ENCODE peak calls at places on chromosome 4, in four cellular contexts. One of them, this sample, is unnamed.

GRCh38 chr4:72320185-72320948 is 248.7 kb downstream of the ADAMTS3 start:
- DNase-seq in epithelial cell of esophagus: no peak
- DNase-seq in mammary epithelial cell: no peak
- DNase-seq in thoracic aorta: no peak
- DNase-seq in this sample: no peak

GRCh38 chr4:178556796-178557195 is 1114.6 kb upstream of the AGA start:
- DNase-seq in epithelial cell of esophagus: peak
- DNase-seq in mammary epithelial cell: no peak
- DNase-seq in thoracic aorta: no peak
- DNase-seq in this sample: no peak

GRCh38 chr4:41426523-41426922 is 111.4 kb upstream of the LIMCH1 start:
- DNase-seq in epithelial cell of esophagus: no peak
- DNase-seq in mammary epithelial cell: no peak
- DNase-seq in thoracic aorta: no peak
- DNase-seq in this sample: peak

GRCh38 chr4:15291133-15291532 is 136.7 kb upstream of the C1QTNF7 start:
- DNase-seq in epithelial cell of esophagus: peak
- DNase-seq in mammary epithelial cell: peak
- DNase-seq in thoracic aorta: no peak
- DNase-seq in this sample: peak

GRCh38 chr4:38612996-38613395 is 51.0 kb upstream of the KLF3 start:
- DNase-seq in epithelial cell of esophagus: peak
- DNase-seq in mammary epithelial cell: no peak
- DNase-seq in thoracic aorta: no peak
- DNase-seq in this sample: peak

GRCh38 chr4:142656178-142656577 is 189.9 kb downstream of the INPP4B start:
- DNase-seq in epithelial cell of esophagus: peak
- DNase-seq in mammary epithelial cell: peak
- DNase-seq in thoracic aorta: no peak
- DNase-seq in this sample: peak

GRCh38 chr4:113052379-113052951 is 3.0 kb downstream of the ANK2 start:
- DNase-seq in epithelial cell of esophagus: peak
- DNase-seq in mammary epithelial cell: peak
- DNase-seq in thoracic aorta: no peak
- DNase-seq in this sample: peak

GRCh38 chr4:3470244-3471097 is 7.4 kb downstream of the DOK7 start:
- DNase-seq in epithelial cell of esophagus: peak
- DNase-seq in mammary epithelial cell: no peak
- DNase-seq in thoracic aorta: no peak
- DNase-seq in this sample: peak

GRCh38 chr4:173254646-173255045 is 79.5 kb downstream of the HMGB2 start:
- DNase-seq in epithelial cell of esophagus: no peak
- DNase-seq in mammary epithelial cell: no peak
- DNase-seq in thoracic aorta: no peak
- DNase-seq in this sample: no peak

GRCh38 chr4:87949961-87950360 is 25.6 kb upstream of the SPP1 start:
- DNase-seq in epithelial cell of esophagus: peak
- DNase-seq in mammary epithelial cell: peak
- DNase-seq in thoracic aorta: no peak
- DNase-seq in this sample: peak

GRCh38 chr4:113398441-113399143 is 349.1 kb downstream of the ANK2 start:
- DNase-seq in epithelial cell of esophagus: peak
- DNase-seq in mammary epithelial cell: peak
- DNase-seq in thoracic aorta: no peak
- DNase-seq in this sample: no peak

GRCh38 chr4:98522062-98522461 is 136.3 kb downstream of the TSPAN5 start:
- DNase-seq in epithelial cell of esophagus: no peak
- DNase-seq in mammary epithelial cell: no peak
- DNase-seq in thoracic aorta: no peak
- DNase-seq in this sample: no peak

GRCh38 chr4:179196511-179196910 is 1754.3 kb upstream of the AGA start:
- DNase-seq in epithelial cell of esophagus: peak
- DNase-seq in mammary epithelial cell: no peak
- DNase-seq in thoracic aorta: no peak
- DNase-seq in this sample: peak

GRCh38 chr4:10151182-10151581 is 34.6 kb upstream of the WDR1 start:
- DNase-seq in epithelial cell of esophagus: no peak
- DNase-seq in mammary epithelial cell: no peak
- DNase-seq in thoracic aorta: no peak
- DNase-seq in this sample: no peak

GRCh38 chr4:1459664-1460511 is 53.6 kb upstream of the NKX1-1 start:
- DNase-seq in epithelial cell of esophagus: no peak
- DNase-seq in mammary epithelial cell: no peak
- DNase-seq in thoracic aorta: no peak
- DNase-seq in this sample: no peak

GRCh38 chr4:94412019-94413017 is 39.4 kb upstream of the PDLIM5 start:
- DNase-seq in epithelial cell of esophagus: peak
- DNase-seq in mammary epithelial cell: peak
- DNase-seq in thoracic aorta: no peak
- DNase-seq in this sample: peak

GRCh38 chr4:26884486-26884988 is 23.9 kb downstream of the STIM2 start:
- DNase-seq in epithelial cell of esophagus: no peak
- DNase-seq in mammary epithelial cell: no peak
- DNase-seq in thoracic aorta: no peak
- DNase-seq in this sample: no peak

GRCh38 chr4:1381181-1381621 is 25.0 kb downstream of the NKX1-1 start:
- DNase-seq in epithelial cell of esophagus: no peak
- DNase-seq in mammary epithelial cell: no peak
- DNase-seq in thoracic aorta: no peak
- DNase-seq in this sample: no peak

GRCh38 chr4:142917678-142918077 is 71.6 kb upstream of the INPP4B start:
- DNase-seq in epithelial cell of esophagus: no peak
- DNase-seq in mammary epithelial cell: no peak
- DNase-seq in thoracic aorta: no peak
- DNase-seq in this sample: no peak

GRCh38 chr4:173590697-173591096 is 60.7 kb upstream of the HAND2 start:
- DNase-seq in epithelial cell of esophagus: no peak
- DNase-seq in mammary epithelial cell: no peak
- DNase-seq in thoracic aorta: peak
- DNase-seq in this sample: no peak

GRCh38 chr4:152485726-152486276 is 50.1 kb downstream of the FBXW7 start:
- DNase-seq in epithelial cell of esophagus: peak
- DNase-seq in mammary epithelial cell: peak
- DNase-seq in thoracic aorta: no peak
- DNase-seq in this sample: peak

GRCh38 chr4:7485096-7485495 is 50.4 kb upstream of the PSAPL1 start:
- DNase-seq in epithelial cell of esophagus: no peak
- DNase-seq in mammary epithelial cell: no peak
- DNase-seq in thoracic aorta: no peak
- DNase-seq in this sample: no peak

GRCh38 chr4:7478665-7479064 is 43.9 kb upstream of the PSAPL1 start:
- DNase-seq in epithelial cell of esophagus: no peak
- DNase-seq in mammary epithelial cell: no peak
- DNase-seq in thoracic aorta: no peak
- DNase-seq in this sample: no peak

GRCh38 chr4:7477695-7478094 is 43.0 kb upstream of the PSAPL1 start:
- DNase-seq in epithelial cell of esophagus: no peak
- DNase-seq in mammary epithelial cell: no peak
- DNase-seq in thoracic aorta: no peak
- DNase-seq in this sample: no peak

GRCh38 chr4:7480423-7480822 is 45.7 kb upstream of the PSAPL1 start:
- DNase-seq in epithelial cell of esophagus: no peak
- DNase-seq in mammary epithelial cell: no peak
- DNase-seq in thoracic aorta: no peak
- DNase-seq in this sample: no peak

GRCh38 chr4:7481227-7481626 is 46.5 kb upstream of the PSAPL1 start:
- DNase-seq in epithelial cell of esophagus: no peak
- DNase-seq in mammary epithelial cell: no peak
- DNase-seq in thoracic aorta: no peak
- DNase-seq in this sample: no peak
- TF ChIP-seq CTCF in epithelial cell of esophagus: no peak
- TF ChIP-seq CTCF in mammary epithelial cell: no peak
- TF ChIP-seq CTCF in thoracic aorta: no peak
- TF ChIP-seq CTCF in this sample: no peak

GRCh38 chr4:168514249-168514852 is 17.5 kb downstream of the PALLD start:
- DNase-seq in epithelial cell of esophagus: peak
- DNase-seq in mammary epithelial cell: peak
- DNase-seq in thoracic aorta: no peak
- DNase-seq in this sample: peak
- TF ChIP-seq CTCF in epithelial cell of esophagus: peak
- TF ChIP-seq CTCF in mammary epithelial cell: peak
- TF ChIP-seq CTCF in thoracic aorta: peak
- TF ChIP-seq CTCF in this sample: peak

DNA sequence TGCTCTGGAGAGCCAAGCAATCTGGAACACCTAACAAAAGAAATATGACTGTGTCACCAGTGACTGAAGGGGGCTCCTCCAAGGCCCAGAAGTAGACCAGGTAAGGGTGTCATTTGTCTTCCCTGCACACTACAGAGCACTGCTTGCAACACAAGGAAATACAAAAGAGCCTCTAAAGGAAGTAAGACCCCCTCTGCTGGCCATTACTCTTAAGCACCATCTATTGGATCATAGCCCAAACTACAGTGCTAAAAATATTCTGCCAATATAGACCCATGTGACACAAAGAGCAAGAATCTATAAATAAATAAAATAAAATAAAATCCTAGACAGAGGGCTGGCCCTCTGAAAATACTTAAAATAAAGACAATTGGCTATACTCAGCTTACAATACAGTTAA is 528.7 kb downstream of the TMA16 start:
- DNase-seq in epithelial cell of esophagus: no peak
- DNase-seq in mammary epithelial cell: no peak
- DNase-seq in thoracic aorta: no peak
- DNase-seq in this sample: no peak
- TF ChIP-seq CTCF in epithelial cell of esophagus: no peak
- TF ChIP-seq CTCF in mammary epithelial cell: no peak
- TF ChIP-seq CTCF in thoracic aorta: no peak
- TF ChIP-seq CTCF in this sample: no peak

DNA sequence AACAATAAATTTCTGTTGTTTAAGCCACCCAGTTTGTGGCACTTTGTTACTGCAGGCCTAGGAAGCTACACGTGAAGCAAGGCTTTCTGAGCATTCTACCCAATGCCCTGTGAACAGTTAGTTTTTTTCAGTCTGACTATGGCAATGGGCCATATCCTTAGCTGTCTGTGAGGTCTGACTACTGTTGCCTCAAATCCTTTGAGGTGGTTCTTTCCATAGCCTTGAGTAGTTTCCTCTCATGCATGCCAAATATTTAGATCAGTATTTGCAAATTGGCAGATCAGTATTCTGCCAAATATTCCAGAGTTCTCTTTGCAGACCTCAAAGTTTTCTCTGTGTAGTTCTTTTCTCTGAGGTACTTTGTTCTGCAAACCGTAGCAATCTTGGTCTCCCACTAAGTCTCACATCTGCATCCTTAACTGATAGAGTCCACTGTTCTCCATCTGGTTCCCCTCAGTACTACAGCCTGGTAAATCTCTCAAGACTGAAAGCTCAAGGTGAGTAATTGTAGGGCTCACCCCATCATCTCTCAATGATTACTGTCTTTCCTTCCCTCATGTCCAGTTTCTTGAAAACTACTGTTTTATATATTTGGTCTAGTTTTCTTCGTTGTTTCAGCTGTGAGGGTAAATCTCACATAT is 984.9 kb upstream of the INTU start:
- DNase-seq in epithelial cell of esophagus: no peak
- DNase-seq in mammary epithelial cell: no peak
- DNase-seq in thoracic aorta: no peak
- DNase-seq in this sample: no peak
- TF ChIP-seq CTCF in epithelial cell of esophagus: no peak
- TF ChIP-seq CTCF in mammary epithelial cell: no peak
- TF ChIP-seq CTCF in thoracic aorta: no peak
- TF ChIP-seq CTCF in this sample: no peak

GRCh38 chr4:187491421-187491820 is 504.1 kb upstream of the ZFP42 start:
- DNase-seq in epithelial cell of esophagus: peak
- DNase-seq in mammary epithelial cell: no peak
- DNase-seq in thoracic aorta: no peak
- DNase-seq in this sample: no peak

GRCh38 chr4:187493661-187494060 is 501.9 kb upstream of the ZFP42 start:
- DNase-seq in epithelial cell of esophagus: no peak
- DNase-seq in mammary epithelial cell: no peak
- DNase-seq in thoracic aorta: no peak
- DNase-seq in this sample: no peak

GRCh38 chr4:187491959-187492358 is 503.6 kb upstream of the ZFP42 start:
- DNase-seq in epithelial cell of esophagus: peak
- DNase-seq in mammary epithelial cell: no peak
- DNase-seq in thoracic aorta: no peak
- DNase-seq in this sample: no peak
- TF ChIP-seq CTCF in epithelial cell of esophagus: no peak
- TF ChIP-seq CTCF in mammary epithelial cell: no peak
- TF ChIP-seq CTCF in thoracic aorta: no peak
- TF ChIP-seq CTCF in this sample: no peak

GRCh38 chr4:139085141-139085540 is 69.6 kb downstream of the NOCT start:
- DNase-seq in epithelial cell of esophagus: peak
- DNase-seq in mammary epithelial cell: peak
- DNase-seq in thoracic aorta: no peak
- DNase-seq in this sample: peak
- TF ChIP-seq CTCF in epithelial cell of esophagus: peak
- TF ChIP-seq CTCF in mammary epithelial cell: peak
- TF ChIP-seq CTCF in thoracic aorta: no peak
- TF ChIP-seq CTCF in this sample: peak

DNA sequence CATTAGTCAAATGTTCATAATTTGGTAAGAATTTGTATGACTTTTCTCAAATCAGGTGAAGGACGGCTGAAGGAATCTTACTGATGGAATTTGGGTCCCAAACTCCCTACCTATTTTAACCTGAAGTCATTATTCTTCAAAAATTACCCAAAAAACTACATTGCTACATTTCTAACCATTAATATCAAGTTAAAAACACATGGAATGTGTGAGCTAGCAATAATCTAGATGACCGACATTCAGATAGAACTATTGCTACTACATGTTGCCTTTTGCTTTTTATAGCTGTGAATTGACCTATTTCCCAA is 25.3 kb upstream of the WWC2 start:
- DNase-seq in epithelial cell of esophagus: no peak
- DNase-seq in mammary epithelial cell: no peak
- DNase-seq in thoracic aorta: no peak
- DNase-seq in this sample: no peak
- TF ChIP-seq CTCF in epithelial cell of esophagus: no peak
- TF ChIP-seq CTCF in mammary epithelial cell: no peak
- TF ChIP-seq CTCF in thoracic aorta: no peak
- TF ChIP-seq CTCF in this sample: no peak

DNA sequence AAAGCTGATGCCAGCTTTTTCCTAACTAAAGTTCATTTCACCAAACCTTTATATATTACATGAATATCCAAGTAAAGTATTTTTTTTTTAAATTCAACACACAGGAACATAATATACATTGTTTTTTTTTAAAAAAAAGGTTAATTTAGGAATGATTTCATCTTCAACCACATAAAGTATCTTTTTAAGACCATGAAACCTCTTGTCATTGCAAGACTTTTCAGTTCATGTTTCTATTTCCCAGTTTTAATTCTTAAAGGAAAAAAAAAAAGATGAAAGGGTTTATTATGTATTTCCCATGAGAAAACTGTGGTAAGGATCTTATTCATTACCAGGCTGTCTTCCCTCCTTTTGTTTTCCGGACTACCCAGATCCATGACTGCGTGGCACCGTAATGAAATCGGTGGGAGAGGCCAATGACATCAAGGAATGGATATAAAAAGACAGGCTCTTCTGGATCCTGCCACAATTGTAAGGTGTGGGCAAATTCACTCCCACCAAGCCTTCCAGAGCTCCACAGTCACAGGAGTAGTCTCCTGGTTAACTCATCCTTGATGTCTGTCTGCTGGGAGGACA is 84.7 kb upstream of the CBR4 start:
- DNase-seq in epithelial cell of esophagus: no peak
- DNase-seq in mammary epithelial cell: no peak
- DNase-seq in thoracic aorta: no peak
- DNase-seq in this sample: no peak
- TF ChIP-seq CTCF in epithelial cell of esophagus: no peak
- TF ChIP-seq CTCF in mammary epithelial cell: no peak
- TF ChIP-seq CTCF in thoracic aorta: no peak
- TF ChIP-seq CTCF in this sample: no peak

This sample was measured in MCF 10A.